ENCODE peak calls at places on chromosomes 12 and 14, in four cellular contexts. J is transverse colon, D is suprapubic skin, H is testis. C is an unnamed sample.

GRCh38 chr14:92037989-92038388 is 1.9 kb downstream of the TRIP11 start:
- DNase-seq in J (no peak), D (no peak), H (no peak), C (no peak)

GRCh38 chr14:63178912-63179311 is 25.3 kb upstream of the RHOJ start:
- DNase-seq in J (no peak), D (no peak), H (no peak), C (no peak)

GRCh38 chr12:10849425-10849878 is at the start of gene PRR4:
- DNase-seq in J (no peak), D (no peak), H (no peak), C (no peak)

GRCh38 chr14:91413547-91414474 is 3.8 kb downstream of the CCDC88C start:
- DNase-seq in J (peak; percentile 80), D (no peak), H (no peak), C (no peak)

GRCh38 chr14:102249041-102249440 is 55.9 kb downstream of the MOK start:
- DNase-seq in J (no peak), D (no peak), H (no peak), C (no peak)

GRCh38 chr12:40768125-40768864 is 76.1 kb downstream of the CNTN1 start:
- DNase-seq in J (no peak), D (no peak), H (no peak), C (no peak)

GRCh38 chr12:74489543-74489942 is 48.1 kb upstream of the ATXN7L3B start:
- DNase-seq in J (no peak), D (no peak), H (no peak), C (no peak)

GRCh38 chr14:72710212-72710611 is 183.7 kb downstream of the DPF3 start:
- DNase-seq in J (no peak), D (no peak), H (peak; percentile 51), C (no peak)

GRCh38 chr12:92987846-92988621 is 58.9 kb upstream of the EEA1 start:
- DNase-seq in J (peak; percentile 50), D (no peak), H (no peak), C (no peak)

GRCh38 chr12:65529771-65530435 is 251.4 kb downstream of the MSRB3 start:
- DNase-seq in J (no peak), D (no peak), H (no peak), C (no peak)

GRCh38 chr12:27463826-27464554 is 17.5 kb downstream of the SMCO2 start:
- DNase-seq in J (no peak), D (no peak), H (peak; percentile 66), C (no peak)

GRCh38 chr12:47884501-47884900 is 20.3 kb downstream of the VDR start:
- DNase-seq in J (no peak), D (no peak), H (no peak), C (no peak)

GRCh38 chr12:47885566-47885965 is 19.2 kb downstream of the VDR start:
- DNase-seq in J (no peak), D (no peak), H (no peak), C (no peak)

GRCh38 chr12:47886471-47887240 is 18.1 kb downstream of the VDR start:
- DNase-seq in J (no peak), D (no peak), H (no peak), C (no peak)

GRCh38 chr12:47883663-47884195 is 21.1 kb downstream of the VDR start:
- DNase-seq in J (no peak), D (no peak), H (no peak), C (no peak)

GRCh38 chr12:47885012-47885501 is 19.7 kb downstream of the VDR start:
- DNase-seq in J (no peak), D (no peak), H (no peak), C (no peak)
- TF ChIP-seq POLR2A in J (no peak), D (no peak), H (no peak), C (no peak)

GRCh38 chr14:75005357-75005756 is 2.6 kb downstream of the EIF2B2 start:
- DNase-seq in J (no peak), D (no peak), H (no peak), C (no peak)

GRCh38 chr14:75001899-75002298 is 822 bp upstream of the EIF2B2 start:
- DNase-seq in J (no peak), D (no peak), H (no peak), C (no peak)

GRCh38 chr14:75003250-75004027 is 718 bp downstream of the EIF2B2 start:
- DNase-seq in J (peak; percentile 18), D (no peak), H (no peak), C (peak; percentile 54)

GRCh38 chr14:75001261-75001660 is 1.5 kb upstream of the EIF2B2 start:
- DNase-seq in J (no peak), D (no peak), H (no peak), C (no peak)

GRCh38 chr14:75002392-75003249 is at the start of gene EIF2B2:
- DNase-seq in J (peak; percentile 98), D (peak; percentile 99), H (peak; percentile 99), C (peak; percentile 98)
- TF ChIP-seq POLR2A in J (peak; percentile 68), D (peak; percentile 12), H (peak; percentile 47), C (peak; percentile 89)

DNA sequence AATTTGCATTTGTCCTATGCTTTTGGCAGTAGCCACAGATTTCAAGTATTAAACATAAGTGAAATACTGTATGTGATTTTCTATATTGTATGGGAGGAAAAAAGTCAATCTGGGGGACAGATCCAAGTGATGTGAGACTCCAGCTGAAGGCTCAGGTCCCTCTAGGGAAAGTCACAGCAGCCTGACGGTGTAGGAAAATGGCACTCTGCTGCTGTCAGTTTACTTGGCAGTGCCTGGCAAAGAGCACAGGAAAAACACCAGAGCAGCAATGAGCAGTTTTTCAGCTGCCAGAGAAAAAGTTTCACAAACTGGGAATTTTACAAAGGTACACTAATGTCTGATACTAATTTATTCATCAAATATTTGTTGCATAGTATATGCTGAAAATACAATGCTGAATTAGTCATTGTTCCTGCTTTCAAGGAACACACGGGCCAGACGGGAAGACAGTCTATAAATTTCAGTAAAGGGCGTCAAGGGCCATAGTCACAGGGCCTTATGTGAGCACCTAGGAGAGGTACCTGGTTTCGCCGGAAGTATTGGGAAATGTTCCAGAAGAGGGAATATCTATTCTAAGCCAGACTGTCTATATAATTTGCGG is 66.2 kb upstream of the SLC38A2 start:
- DNase-seq in J (no peak), D (no peak), H (no peak), C (no peak)
- TF ChIP-seq POLR2A in J (no peak), D (no peak), H (no peak), C (no peak)

GRCh38 chr12:88144037-88144436 is 1.9 kb downstream of the TMTC3 start:
- DNase-seq in J (no peak), D (no peak), H (no peak), C (no peak)

GRCh38 chr12:88142610-88142991 is 494 bp downstream of the TMTC3 start:
- DNase-seq in J (peak; percentile 30), D (peak; percentile 85), H (peak; percentile 52), C (no peak)

GRCh38 chr12:88144546-88145468 is 2.7 kb downstream of the TMTC3 start:
- DNase-seq in J (no peak), D (no peak), H (no peak), C (no peak)

GRCh38 chr12:88141425-88141773 is 489 bp downstream of the CEP290 start:
- DNase-seq in J (no peak), D (no peak), H (no peak), C (no peak)

DNA sequence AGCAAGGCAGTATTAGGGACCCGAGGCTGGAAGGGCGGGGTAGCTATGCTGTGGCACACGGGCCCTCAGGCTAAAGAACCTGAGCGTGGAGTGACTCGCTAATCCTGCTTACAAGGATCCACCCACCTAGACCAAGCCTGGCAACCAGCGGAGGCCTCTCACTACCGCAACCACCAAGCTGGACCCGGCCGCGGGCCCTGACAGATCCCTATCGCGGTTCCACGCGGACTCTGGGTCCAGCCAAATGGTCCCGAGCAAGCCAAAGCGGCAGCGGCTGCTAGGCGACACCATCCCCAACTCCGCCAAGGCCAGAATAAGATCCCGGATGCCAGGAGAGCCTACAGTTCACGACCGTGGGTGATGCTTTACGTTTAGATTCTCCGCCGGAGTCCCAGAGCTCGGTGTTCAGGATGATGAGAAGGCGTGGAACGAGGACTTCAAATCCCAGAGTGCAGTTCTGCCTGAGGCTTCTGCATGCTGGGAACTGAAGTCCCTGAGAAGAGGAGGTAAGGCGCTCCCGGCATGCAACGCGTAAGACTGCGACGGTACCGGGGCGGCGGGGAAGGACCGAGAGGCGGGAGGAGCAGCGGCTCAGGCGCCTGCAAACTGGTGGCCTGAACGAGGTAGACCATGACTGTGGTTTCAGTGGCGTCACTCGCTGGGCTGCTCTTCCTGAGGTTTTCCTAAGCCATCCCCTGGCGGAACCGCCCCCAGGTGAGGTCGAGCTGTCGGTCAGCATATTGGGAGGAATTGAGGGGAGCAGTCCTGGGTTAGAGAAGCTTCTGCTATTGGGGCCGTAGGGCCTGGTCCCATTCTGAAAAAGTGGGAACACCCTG is at the start of the genes CEP290 and TMTC3:
- DNase-seq in J (peak; percentile 96), D (peak; percentile 96), H (peak; percentile 99), C (peak; percentile 98)
- TF ChIP-seq POLR2A in J (peak; percentile 71), D (peak; percentile 51), H (peak; percentile 37), C (peak; percentile 87)

GRCh38 chr12:124232654-124232987 is 62.3 kb upstream of the RFLNA start:
- DNase-seq in J (no peak), D (no peak), H (no peak), C (no peak)

GRCh38 chr12:124230117-124230757 is 64.7 kb upstream of the RFLNA start:
- DNase-seq in J (no peak), D (no peak), H (no peak), C (no peak)

GRCh38 chr12:124230789-124231188 is 64.1 kb upstream of the RFLNA start:
- DNase-seq in J (no peak), D (no peak), H (no peak), C (no peak)

GRCh38 chr12:124233041-124233836 is 61.7 kb upstream of the RFLNA start:
- DNase-seq in J (no peak), D (no peak), H (no peak), C (no peak)

DNA sequence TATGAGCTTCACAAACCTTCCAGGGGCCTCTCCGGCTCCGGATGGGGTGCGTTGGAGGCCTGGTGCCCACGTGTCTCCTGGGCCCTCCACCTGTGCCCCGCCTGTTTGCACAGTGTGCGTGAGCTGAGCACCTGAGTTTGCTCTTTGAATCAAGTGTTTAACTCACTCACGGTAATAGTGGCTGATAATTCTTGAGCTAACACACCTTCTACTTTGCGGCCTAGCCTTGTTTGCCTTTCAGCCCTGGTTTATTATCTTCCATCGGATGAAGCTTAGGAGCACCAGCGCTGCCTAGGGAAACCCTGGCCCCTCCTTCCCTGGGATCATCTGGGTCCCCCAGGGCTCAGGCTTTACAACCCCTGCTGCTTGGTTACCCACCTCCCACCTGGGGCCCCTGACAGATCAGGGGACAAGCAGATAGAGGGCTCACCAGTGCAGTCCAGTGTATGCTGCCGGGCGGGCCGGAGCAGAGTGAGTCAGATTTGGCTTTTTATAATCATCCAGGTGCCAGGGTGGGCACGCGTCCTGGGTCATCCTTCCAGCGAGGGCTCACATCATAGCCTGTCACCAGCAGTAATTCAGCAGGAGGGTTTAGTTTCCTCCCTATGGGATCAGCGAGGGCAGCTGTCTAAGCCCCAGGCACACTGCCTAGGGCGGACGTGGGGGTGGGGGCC is 62.8 kb upstream of the RFLNA start:
- DNase-seq in J (peak; percentile 76), D (no peak), H (no peak), C (no peak)
- TF ChIP-seq POLR2A in J (no peak), D (no peak), H (no peak), C (no peak)

DNA sequence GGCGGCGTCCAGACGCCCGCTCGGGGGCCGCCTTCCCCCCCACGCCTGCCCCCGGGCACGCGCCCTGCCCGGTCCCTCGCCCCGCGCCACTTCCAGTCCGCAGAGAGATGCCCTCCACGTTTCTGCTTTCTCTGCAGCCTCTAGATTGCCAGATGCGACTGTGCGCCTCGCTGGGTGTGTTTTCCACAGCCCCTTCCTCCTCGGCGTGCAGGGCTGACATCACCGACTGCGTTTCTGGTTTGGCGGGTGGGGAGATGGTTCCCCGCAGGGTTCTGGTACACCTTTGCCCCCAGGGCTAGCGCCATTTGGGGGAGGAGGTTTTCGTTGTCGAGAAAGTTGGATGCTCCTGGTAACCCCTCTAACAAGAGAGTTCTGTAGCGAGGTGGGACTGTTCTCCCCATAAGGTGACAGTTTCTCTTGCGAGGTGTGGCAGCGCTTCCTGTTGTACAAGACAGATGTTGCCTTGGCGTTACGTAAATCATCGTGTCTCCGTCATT is 1.5 kb downstream of the CALM1 start:
- DNase-seq in J (peak; percentile 56), D (no peak), H (peak; percentile 38), C (peak; percentile 69)
- TF ChIP-seq POLR2A in J (peak; percentile 58), D (peak; percentile 25), H (no peak), C (no peak)

C was measured in erythroblast.